ENCODE peak calls at places on chromosome 17, in eight cellular contexts. K, Y, B, D, Q, N, F and O are unnamed samples.
A peak's percentile ranks its signal among the peaks of the same experiment; 100 is the strongest.

GRCh38 chr17:64155751-64156544 is 26.0 kb upstream of the ERN1 start:
- DNase-seq in K (peak; percentile 85), D (no peak), F (peak; percentile 32), B (no peak), Q (no peak), Y (peak; percentile 13), N (no peak), O (no peak)

GRCh38 chr17:42878123-42878880 is 22.3 kb upstream of the G6PC1 start:
- DNase-seq in N (no peak), K (peak; percentile 20), F (no peak), D (no peak), Y (peak; percentile 32), Q (no peak), B (no peak), O (no peak)

GRCh38 chr17:50020841-50021599 is 26.0 kb upstream of the DLX3 start:
- DNase-seq in K (no peak), D (no peak), Y (no peak), F (no peak), B (no peak), Q (no peak), N (no peak), O (no peak)

GRCh38 chr17:79740413-79740812 is 9.7 kb downstream of the ENPP7 start:
- DNase-seq in F (no peak), K (no peak), B (no peak), Q (no peak), D (no peak), N (no peak), Y (no peak), O (no peak)

GRCh38 chr17:77916284-77916683 is 42.2 kb upstream of the TNRC6C start:
- DNase-seq in Q (no peak), F (no peak), K (no peak), D (no peak), B (no peak), N (no peak), Y (no peak), O (no peak)

GRCh38 chr17:13544292-13544691 is 57.4 kb downstream of the HS3ST3A1 start:
- DNase-seq in D (no peak), Q (no peak), Y (peak; percentile 95), K (no peak), N (no peak), B (no peak), F (no peak), O (no peak)

GRCh38 chr17:21524211-21524591 is 148.0 kb downstream of the KCNJ12 start:
- DNase-seq in F (no peak), B (no peak), K (no peak), Q (no peak), Y (peak; percentile 34), N (no peak), D (no peak), O (no peak)

GRCh38 chr17:82356028-82356427 is 3.0 kb upstream of the TEX19 start:
- DNase-seq in Y (no peak), N (no peak), Q (no peak), K (no peak), B (no peak), D (no peak), F (no peak), O (no peak)

GRCh38 chr17:2468270-2468669 is 43.4 kb downstream of the METTL16 start:
- DNase-seq in F (no peak), N (no peak), Q (no peak), Y (peak; percentile 53), D (no peak), K (no peak), B (no peak), O (no peak)

GRCh38 chr17:45896803-45897693 is 2.7 kb downstream of the MAPT start:
- DNase-seq in Q (no peak), B (no peak), F (no peak), K (no peak), N (peak; percentile 35), Y (no peak), D (no peak), O (no peak)

GRCh38 chr17:74953129-74953687 is 17.5 kb downstream of the OTOP3 start:
- DNase-seq in Q (no peak), D (no peak), N (no peak), F (peak; percentile 42), Y (no peak), K (no peak), B (no peak), O (no peak)

GRCh38 chr17:17103160-17103559 is 60.9 kb downstream of the MPRIP start:
- DNase-seq in B (no peak), D (no peak), Q (no peak), F (no peak), N (no peak), K (no peak), Y (no peak), O (no peak)

GRCh38 chr17:57477483-57478357 is 221.4 kb downstream of the MSI2 start:
- DNase-seq in Q (no peak), N (no peak), K (no peak), F (no peak), B (no peak), Y (no peak), D (no peak), O (no peak)

GRCh38 chr17:75785770-75786538 is 1.3 kb downstream of the UNK start:
- DNase-seq in F (no peak), Y (peak; percentile 78), B (no peak), N (peak; percentile 18), K (no peak), Q (no peak), D (no peak), O (no peak)

GRCh38 chr17:1217030-1217429 is 37.2 kb upstream of the ABR start:
- DNase-seq in N (no peak), Y (no peak), Q (no peak), B (no peak), D (no peak), K (no peak), F (no peak), O (no peak)

GRCh38 chr17:4014148-4014927 is 50.1 kb upstream of the ATP2A3 start:
- DNase-seq in B (no peak), Y (no peak), K (no peak), Q (no peak), F (no peak), D (no peak), N (no peak), O (no peak)

GRCh38 chr17:65085397-65085796 is 28.9 kb upstream of the GNA13 start:
- DNase-seq in N (no peak), B (no peak), K (no peak), D (no peak), Y (no peak), F (no peak), Q (no peak), O (no peak)

GRCh38 chr17:68771867-68772515 is 170.8 kb upstream of the FAM20A start:
- DNase-seq in Y (peak; percentile 80), N (peak; percentile 23), D (peak; percentile 62), K (peak; percentile 29), B (no peak), F (peak; percentile 25), Q (peak; percentile 22), O (peak; percentile 80)

GRCh38 chr17:74231846-74232713 is 18.7 kb downstream of the TTYH2 start:
- DNase-seq in Q (no peak), F (no peak), K (no peak), D (no peak), Y (no peak), B (no peak), N (no peak), O (no peak)

GRCh38 chr17:44004077-44004760 is at the start of gene NAGS:
- DNase-seq in N (peak; percentile 20), K (no peak), D (no peak), B (no peak), Y (no peak), F (peak; percentile 29), Q (no peak), O (no peak)

GRCh38 chr17:78538033-78538776 is 39.0 kb downstream of the DNAH17 start:
- DNase-seq in Y (no peak), N (no peak), F (no peak), B (no peak), D (no peak), Q (no peak), K (no peak), O (no peak)

GRCh38 chr17:7932949-7933348 is 943 bp downstream of the CNTROB start:
- DNase-seq in N (peak; percentile 13), Y (peak; percentile 90), B (no peak), K (no peak), Q (peak; percentile 21), D (peak; percentile 57), F (peak; percentile 61), O (no peak)

GRCh38 chr17:40547079-40547784 is 18.0 kb downstream of the CCR7 start:
- DNase-seq in N (peak; percentile 96), K (no peak), Q (peak; percentile 86), Y (no peak), D (no peak), F (no peak), B (no peak), O (no peak)

GRCh38 chr17:74917430-74917829 is 5.6 kb downstream of the USH1G start:
- DNase-seq in N (no peak), Y (no peak), K (no peak), D (no peak), F (no peak), B (no peak), Q (no peak), O (no peak)

GRCh38 chr17:43832976-43833829 is at the start of gene MPP3:
- DNase-seq in Q (peak; percentile 40), N (peak; percentile 49), D (peak; percentile 91), K (peak; percentile 58), Y (peak; percentile 86), F (peak; percentile 68), B (no peak), O (no peak)

GRCh38 chr17:588519-588918 is 126.1 kb downstream of the VPS53 start:
- DNase-seq in Q (no peak), D (no peak), F (no peak), Y (no peak), K (no peak), N (no peak), B (no peak), O (no peak)

GRCh38 chr17:57988301-57989010 is 402 bp upstream of the VEZF1 start:
- DNase-seq in D (peak; percentile 80), Q (peak; percentile 70), F (peak; percentile 69), N (peak; percentile 60), K (peak; percentile 70), B (no peak), Y (peak; percentile 85), O (no peak)

GRCh38 chr17:56595831-56596740 is 2.6 kb downstream of the NOG start:
- DNase-seq in Q (peak; percentile 8), F (no peak), D (no peak), K (no peak), Y (peak; percentile 68), B (no peak), N (peak; percentile 22), O (no peak)

GRCh38 chr17:82882715-82883446 is 43.1 kb upstream of the ZNF750 start:
- DNase-seq in F (peak; percentile 75), K (no peak), B (no peak), Y (no peak), N (no peak), D (no peak), Q (peak; percentile 84), O (no peak)

GRCh38 chr17:73591278-73592078 is 52.8 kb downstream of the SDK2 start:
- DNase-seq in Y (no peak), N (no peak), Q (peak; percentile 81), K (no peak), D (no peak), F (no peak), B (no peak), O (no peak)

GRCh38 chr17:17420561-17421269 is 56.1 kb upstream of the MED9 start:
- DNase-seq in Y (no peak), F (no peak), N (no peak), B (no peak), K (peak; percentile 90), D (no peak), Q (no peak), O (no peak)

GRCh38 chr17:42814633-42815399 is 9.3 kb downstream of the BECN1 start:
- DNase-seq in K (no peak), N (no peak), Y (peak; percentile 98), F (no peak), Q (no peak), D (no peak), B (no peak), O (peak; percentile 47)

GRCh38 chr17:43874293-43874692 is 27.3 kb downstream of the CD300LG start:
- DNase-seq in K (peak; percentile 70), D (no peak), Y (no peak), B (no peak), F (peak; percentile 84), N (no peak), Q (no peak), O (no peak)

GRCh38 chr17:58402679-58403078 is 14.7 kb downstream of the RNF43 start:
- DNase-seq in B (no peak), Y (peak; percentile 69), F (no peak), D (no peak), N (no peak), K (no peak), Q (no peak), O (no peak)